ENCODE peak calls at places on chromosomes 3 and 15, in four cellular contexts. W is cardiac muscle cell, Q is breast epithelium, E is heart right ventricle. P is an unnamed sample.

GRCh38 chr15:90031231-90031791 is 30.2 kb downstream of the ZNF710 start:
- DNase-seq in E (peak), Q (no peak), W (no peak), P (no peak)

GRCh38 chr3:5972586-5972985 is 785.1 kb downstream of the EDEM1 start:
- DNase-seq in E (no peak), W (no peak), Q (no peak), P (no peak)

GRCh38 chr3:107988464-107989156 is 102.2 kb downstream of the CD47 start:
- DNase-seq in Q (no peak), E (peak), W (peak), P (peak)

GRCh38 chr15:53448215-53449001 is 311.1 kb downstream of the WDR72 start:
- DNase-seq in Q (no peak), W (no peak), E (no peak), P (no peak)

GRCh38 chr3:143529018-143529478 is 319.2 kb downstream of the SLC9A9 start:
- DNase-seq in E (no peak), W (no peak), Q (peak), P (peak)

GRCh38 chr15:41128174-41128902 is 12.3 kb upstream of the INO80 start:
- DNase-seq in W (no peak), E (no peak), Q (no peak), P (no peak)

GRCh38 chr3:14377838-14378169 is 24.6 kb upstream of the SLC6A6 start:
- DNase-seq in E (no peak), W (no peak), Q (no peak), P (no peak)

GRCh38 chr3:52248816-52249547 is 3.4 kb downstream of the PPM1M start:
- DNase-seq in E (no peak), Q (no peak), W (no peak), P (peak)

GRCh38 chr3:115347737-115348136 is 200.6 kb upstream of the ZBTB20 start:
- DNase-seq in Q (no peak), E (no peak), W (no peak), P (no peak)

GRCh38 chr15:22229971-22230815 is 149.9 kb downstream of the OR4M2 start:
- DNase-seq in Q (no peak), W (no peak), E (no peak), P (no peak)

GRCh38 chr3:57434041-57434440 is 110.1 kb downstream of the DNAH12 start:
- DNase-seq in E (no peak), W (peak), Q (no peak), P (no peak)

GRCh38 chr3:16589867-16590624 is 15.2 kb downstream of the DAZL start:
- DNase-seq in Q (no peak), W (no peak), E (no peak), P (no peak)

GRCh38 chr3:51712963-51713362 is 6.1 kb downstream of the GRM2 start:
- DNase-seq in W (no peak), Q (no peak), E (no peak), P (no peak)

GRCh38 chr3:178676077-178676476 is 139.8 kb downstream of the KCNMB2 start:
- DNase-seq in Q (no peak), W (no peak), E (peak), P (no peak)

GRCh38 chr3:9881440-9881839 is 1.4 kb upstream of the CIDEC start:
- DNase-seq in W (no peak), Q (no peak), E (no peak), P (no peak)

GRCh38 chr3:172449468-172450149 is 1.4 kb upstream of the GHSR start:
- DNase-seq in Q (no peak), E (peak), W (peak), P (no peak)

GRCh38 chr3:14521611-14522010 is 18.5 kb downstream of the GRIP2 start:
- DNase-seq in W (no peak), Q (no peak), E (no peak), P (no peak)

GRCh38 chr3:38111201-38111600 is 25.7 kb downstream of the ACAA1 start:
- DNase-seq in W (no peak), E (no peak), Q (no peak), P (no peak)

GRCh38 chr3:124627501-124627908 is 102.7 kb upstream of the UMPS start:
- DNase-seq in W (peak), Q (no peak), E (no peak), P (no peak)

GRCh38 chr3:129461022-129461421 is 21.0 kb downstream of the IFT122 start:
- DNase-seq in W (no peak), Q (no peak), E (no peak), P (no peak)

GRCh38 chr3:65439641-65440040 is 599.1 kb downstream of the MAGI1 start:
- DNase-seq in W (peak), Q (no peak), E (peak), P (peak)

GRCh38 chr3:51964521-51964920 is 2.7 kb downstream of the PCBP4 start:
- DNase-seq in E (no peak), W (no peak), Q (no peak), P (no peak)

GRCh38 chr3:37227870-37228549 is 53.6 kb upstream of the LRRFIP2 start:
- DNase-seq in E (no peak), Q (no peak), W (no peak), P (no peak)

GRCh38 chr15:79593119-79593869 is 161.2 kb downstream of the MINAR1 start:
- DNase-seq in Q (no peak), E (no peak), W (peak), P (no peak)

GRCh38 chr15:50353251-50353998 is 1.6 kb downstream of the GABPB1 start:
- DNase-seq in E (no peak), W (peak), Q (no peak), P (no peak)

GRCh38 chr15:50355980-50356379 is 982 bp upstream of the GABPB1 start:
- DNase-seq in Q (no peak), W (no peak), E (no peak), P (no peak)

GRCh38 chr15:50355612-50355905 is 561 bp upstream of the GABPB1 start:
- DNase-seq in Q (no peak), E (no peak), W (no peak), P (no peak)

GRCh38 chr15:50354838-50355611 is at the start of gene GABPB1:
- DNase-seq in Q (peak), W (peak), E (peak), P (peak)

DNA sequence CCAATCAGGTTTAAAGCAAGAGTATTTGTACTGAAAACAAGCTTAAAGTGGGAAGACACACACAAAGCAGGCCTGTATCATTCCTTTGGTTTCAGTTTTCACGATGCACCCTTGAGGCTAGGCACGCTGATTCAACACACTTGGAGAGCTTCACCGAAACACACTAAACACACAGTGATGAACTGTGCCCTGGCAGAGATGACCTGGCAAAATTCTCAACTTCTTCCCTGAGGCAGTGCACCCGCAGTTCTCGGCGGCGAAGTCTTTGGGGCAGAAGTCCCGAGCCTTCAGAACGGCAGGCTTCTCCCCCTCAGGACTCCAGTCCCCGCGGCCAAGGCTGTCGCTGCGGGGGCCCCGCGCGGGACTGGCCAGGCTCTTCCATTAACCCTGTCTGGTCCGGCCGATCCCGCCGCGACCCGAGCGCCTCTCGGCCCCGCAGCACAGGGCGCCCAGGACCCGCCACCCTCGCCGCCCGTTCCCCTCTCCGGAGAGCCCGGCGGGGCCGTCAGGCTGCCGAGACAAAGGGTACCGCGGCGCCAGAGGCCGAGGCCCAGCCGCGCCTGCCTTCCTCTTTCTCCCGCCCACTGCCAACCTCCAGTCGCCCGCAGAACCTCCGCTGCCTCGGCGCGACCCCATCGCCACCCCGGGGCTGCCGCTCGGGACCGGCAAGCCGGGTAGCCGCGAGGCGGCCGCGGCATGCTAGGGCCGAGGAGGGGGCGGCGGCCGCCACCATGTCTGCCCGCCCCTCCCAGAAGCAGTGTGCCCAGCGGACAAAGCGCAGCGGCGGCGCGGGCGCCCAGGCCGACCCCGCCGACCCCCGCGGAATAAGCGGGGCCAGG is 780 bp downstream of the GABPB1 start:
- DNase-seq in E (peak), W (peak), Q (peak), P (peak)
- TF ChIP-seq CTCF in E (no peak), W (no peak), Q (no peak), P (no peak)

DNA sequence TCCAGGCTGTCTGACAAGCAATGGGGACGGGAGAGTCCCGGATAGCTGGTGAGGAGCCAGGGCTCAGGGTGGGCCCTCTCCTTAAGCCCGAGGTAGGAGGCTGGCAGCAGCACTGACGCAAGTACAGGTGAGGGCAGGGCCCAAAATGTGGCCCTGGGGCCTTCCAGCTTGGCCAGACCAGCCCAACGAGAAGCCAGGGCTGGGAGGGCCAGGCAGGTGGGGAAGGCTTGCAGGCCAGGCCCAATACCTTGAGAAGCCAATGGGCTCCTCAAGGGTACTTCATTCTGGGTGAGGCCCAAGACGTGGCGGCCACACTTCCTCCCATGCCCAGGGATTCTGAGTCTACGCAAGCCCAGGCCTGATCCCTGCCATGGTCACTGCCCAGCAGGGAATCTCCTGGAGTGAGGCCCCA is 37.2 kb downstream of the AMOTL2 start:
- DNase-seq in Q (no peak), W (no peak), E (no peak), P (no peak)
- H3K27ac ChIP-seq in Q (no peak), W (no peak), E (no peak), P (no peak)

GRCh38 chr3:98903705-98904481 is 2.4 kb upstream of the DCBLD2 start:
- DNase-seq in W (no peak), E (no peak), Q (no peak), P (no peak)
- TF ChIP-seq CTCF in W (no peak), E (no peak), Q (no peak), P (no peak)

GRCh38 chr3:119296723-119297122 is 2.5 kb downstream of the ARHGAP31 start:
- DNase-seq in Q (no peak), E (no peak), W (no peak), P (no peak)

GRCh38 chr3:119294402-119294888 is 262 bp downstream of the ARHGAP31 start:
- DNase-seq in Q (peak), W (peak), E (peak), P (no peak)

GRCh38 chr3:119294889-119295769 is 946 bp downstream of the ARHGAP31 start:
- DNase-seq in E (peak), Q (no peak), W (peak), P (no peak)

GRCh38 chr3:119297169-119297568 is 3.0 kb downstream of the ARHGAP31 start:
- DNase-seq in E (no peak), Q (no peak), W (no peak), P (no peak)

DNA sequence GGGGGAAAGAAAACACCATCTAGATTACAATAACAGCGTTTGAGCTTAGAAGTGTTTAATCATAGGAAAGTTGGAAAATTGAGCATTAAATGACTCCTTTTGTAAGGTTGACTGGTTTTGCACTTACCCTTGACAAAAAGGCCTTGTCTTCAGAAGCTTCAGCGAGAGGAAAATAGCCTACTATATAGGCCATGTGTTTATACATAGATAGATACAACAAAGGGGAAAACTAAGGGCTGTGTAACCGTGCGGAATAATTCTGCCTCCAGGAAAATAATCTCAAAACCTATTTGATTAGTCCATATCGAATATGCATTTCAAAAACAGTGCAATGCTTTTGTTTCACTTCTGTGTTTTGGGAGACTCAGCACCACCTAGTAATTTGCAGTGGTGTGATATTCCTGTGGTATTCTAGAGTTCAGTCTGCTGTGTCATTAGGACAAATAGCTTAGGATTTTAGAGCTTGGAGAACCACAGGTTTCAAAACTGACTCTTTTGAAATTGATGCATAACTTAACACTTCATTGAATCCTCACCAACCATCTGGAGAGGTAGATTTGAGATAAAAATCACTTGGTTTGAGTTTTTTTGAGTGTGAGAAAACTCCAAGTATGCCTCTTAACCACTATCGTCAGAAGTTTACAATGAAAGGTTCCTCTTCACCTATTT is 1.8 kb downstream of the ARHGAP31 start:
- DNase-seq in Q (no peak), W (no peak), E (no peak), P (no peak)
- H3K27ac ChIP-seq in Q (peak), W (peak), E (peak), P (peak)

DNA sequence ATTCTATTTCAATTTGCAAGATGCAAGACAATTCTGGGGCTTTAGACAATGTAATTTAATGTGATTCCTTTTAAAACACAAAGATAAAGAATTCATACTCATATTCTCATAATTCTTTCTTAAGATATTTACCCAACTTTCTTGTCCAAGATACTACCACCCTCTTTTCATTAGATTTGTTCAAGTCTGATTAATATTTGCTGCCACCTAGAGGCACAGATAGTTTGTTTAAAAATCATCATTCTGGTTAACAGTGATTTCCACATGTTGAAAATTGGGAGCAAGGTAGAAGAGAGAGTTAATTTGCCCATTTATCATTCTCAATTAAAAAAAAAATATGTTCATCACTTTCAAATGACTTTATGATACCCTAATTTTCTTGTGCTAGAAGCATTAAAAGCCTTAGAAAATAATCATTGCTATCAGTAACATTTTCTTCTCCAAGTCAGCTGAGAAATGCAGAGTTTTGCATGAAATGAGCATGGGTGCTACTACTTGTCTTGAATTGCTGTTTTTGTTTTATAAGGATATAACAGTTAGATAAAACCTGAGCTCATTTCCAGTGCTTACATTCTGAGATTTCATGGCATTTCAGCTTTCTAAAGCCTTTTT is 11.6 kb downstream of the TAMM41 start:
- DNase-seq in E (no peak), Q (no peak), W (no peak), P (no peak)
- TF ChIP-seq CTCF in E (no peak), Q (peak), W (peak), P (no peak)

GRCh38 chr3:13244695-13245449 is 171.6 kb upstream of the IQSEC1 start:
- DNase-seq in E (no peak), W (no peak), Q (no peak), P (no peak)
- H3K27ac ChIP-seq in E (no peak), W (no peak), Q (no peak), P (no peak)

GRCh38 chr3:140552898-140553297 is 125.0 kb upstream of the TRIM42 start:
- DNase-seq in W (no peak), E (no peak), Q (no peak), P (no peak)
- TF ChIP-seq CTCF in W (no peak), E (no peak), Q (no peak), P (no peak)

GRCh38 chr15:78209646-78210348 is 24.6 kb downstream of the ACSBG1 start:
- DNase-seq in Q (no peak), W (no peak), E (no peak), P (no peak)

GRCh38 chr15:78207641-78208340 is 26.6 kb downstream of the ACSBG1 start:
- DNase-seq in Q (no peak), W (no peak), E (no peak), P (no peak)

GRCh38 chr15:78210349-78210717 is 24.0 kb downstream of the ACSBG1 start:
- DNase-seq in W (no peak), E (no peak), Q (no peak), P (no peak)

GRCh38 chr15:78208341-78208844 is 26.0 kb downstream of the ACSBG1 start:
- DNase-seq in W (no peak), Q (no peak), E (no peak), P (no peak)

GRCh38 chr15:78208887-78209645 is 25.3 kb downstream of the ACSBG1 start:
- DNase-seq in E (peak), W (no peak), Q (peak), P (no peak)
- H3K27ac ChIP-seq in E (peak), W (no peak), Q (peak), P (peak)

DNA sequence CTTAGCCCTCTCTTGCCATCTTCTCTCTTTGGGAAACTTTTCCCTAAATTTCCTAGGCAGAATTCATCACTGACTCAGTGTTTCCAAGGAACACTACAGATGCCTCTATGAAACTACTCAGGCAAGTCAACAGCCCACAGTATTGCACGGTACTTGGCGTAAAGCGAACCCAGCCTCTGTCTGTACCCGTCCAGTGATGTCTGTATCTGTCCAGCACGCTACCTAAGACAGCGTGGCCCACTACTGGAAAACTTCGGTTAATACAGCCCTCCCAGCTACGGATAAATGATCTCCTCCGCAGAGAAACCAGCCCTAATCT is 467 bp downstream of the SKIC8 start:
- DNase-seq in E (no peak), W (peak), Q (no peak), P (no peak)
- TF ChIP-seq CTCF in E (no peak), W (no peak), Q (peak), P (no peak)

DNA sequence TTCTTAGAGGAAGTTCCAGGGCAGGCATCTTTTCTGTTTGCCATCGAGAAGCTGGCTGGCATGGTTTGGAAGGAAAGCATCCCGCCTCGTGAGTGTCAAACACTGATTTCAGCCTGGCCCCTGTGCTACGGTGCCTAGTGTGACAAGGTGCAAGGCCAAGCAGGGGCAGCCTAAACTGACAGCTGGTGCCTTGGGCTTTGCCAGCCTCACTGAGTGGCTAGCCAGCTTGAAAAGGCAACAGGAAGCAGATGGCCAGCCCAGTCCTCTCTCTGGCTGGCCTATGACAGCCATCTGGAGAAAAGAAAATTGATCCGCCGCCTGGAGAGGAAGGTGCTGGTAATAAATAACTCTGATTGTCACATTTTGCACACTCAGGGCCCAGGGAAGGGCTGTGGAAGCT is 52.2 kb downstream of the C3orf85 start:
- DNase-seq in E (no peak), Q (no peak), W (no peak), P (no peak)
- H3K27ac ChIP-seq in E (no peak), Q (no peak), W (no peak), P (no peak)